ENCODE peak calls at places on chromosomes 11 and 22, in five cellular contexts. N is left cardiac atrium, K is epithelial cell of esophagus, T is neural crest cell, P is sciatic nerve. D is an unnamed sample.

GRCh38 chr22:42596376-42596775 is 18.3 kb downstream of the POLDIP3 start:
- DNase-seq in P (no peak), N (no peak), T (no peak), K (no peak), D (no peak)

GRCh38 chr22:25709758-25710157 is 32.2 kb upstream of the MYO18B start:
- DNase-seq in P (no peak), T (no peak), N (no peak), K (peak), D (no peak)

GRCh38 chr11:95863486-95864140 is 60.3 kb downstream of the MTMR2 start:
- DNase-seq in P (no peak), K (no peak), T (no peak), N (no peak), D (no peak)

GRCh38 chr11:62081378-62082291 is 42.2 kb upstream of the INCENP start:
- DNase-seq in K (peak), N (peak), P (peak), T (peak), D (peak)

GRCh38 chr22:21020802-21021429 is 6.0 kb downstream of the P2RX6 start:
- DNase-seq in K (peak), T (no peak), N (no peak), P (no peak), D (no peak)

GRCh38 chr11:118913411-118914125 is 12.2 kb downstream of the BCL9L start:
- DNase-seq in N (no peak), T (no peak), K (peak), P (peak), D (no peak)

GRCh38 chr11:61307354-61307753 is 12.2 kb upstream of the VWCE start:
- DNase-seq in P (no peak), K (no peak), T (no peak), N (no peak), D (no peak)

GRCh38 chr11:1201395-1202153 is 21.3 kb upstream of the MUC5B start:
- DNase-seq in N (no peak), P (no peak), T (no peak), K (no peak), D (no peak)

GRCh38 chr11:44300881-44301855 is 8.8 kb downstream of the ALX4 start:
- DNase-seq in K (no peak), P (no peak), T (no peak), N (no peak), D (no peak)

GRCh38 chr11:71197096-71197495 is 55.3 kb downstream of the SHANK2 start:
- DNase-seq in N (no peak), T (no peak), K (peak), P (no peak), D (no peak)

GRCh38 chr11:26578998-26579635 is 7.1 kb upstream of the MUC15 start:
- DNase-seq in N (no peak), P (no peak), T (no peak), K (peak), D (no peak)

GRCh38 chr11:84899740-84900139 is 727.4 kb downstream of the DLG2 start:
- DNase-seq in P (no peak), T (no peak), K (no peak), N (no peak), D (no peak)

GRCh38 chr22:46150615-46151423 is 493 bp downstream of the PPARA start:
- DNase-seq in N (peak), P (peak), T (peak), K (no peak), D (peak)

GRCh38 chr22:20979243-20979809 is 2.8 kb upstream of the LZTR1 start:
- DNase-seq in K (peak), T (peak), P (peak), N (peak), D (peak)

GRCh38 chr11:35158371-35159081 is 19.6 kb downstream of the CD44 start:
- DNase-seq in P (no peak), N (peak), T (no peak), K (peak), D (peak)

GRCh38 chr11:75509201-75509600 is 16.5 kb downstream of the GDPD5 start:
- DNase-seq in N (no peak), K (no peak), P (no peak), T (no peak), D (no peak)

GRCh38 chr11:2174361-2174760 is 2.7 kb upstream of the TH start:
- DNase-seq in P (no peak), K (no peak), N (no peak), T (no peak), D (no peak)

GRCh38 chr22:44364750-44365118 is 52.0 kb upstream of the SHISAL1 start:
- DNase-seq in T (no peak), N (peak), P (no peak), K (no peak), D (no peak)

GRCh38 chr22:48880749-48881148 is 946.9 kb downstream of the BRD1 start:
- DNase-seq in P (peak), K (no peak), T (no peak), N (no peak), D (no peak)

GRCh38 chr22:23894710-23895598 is 771 bp downstream of the MIF start:
- DNase-seq in K (peak), P (peak), T (peak), N (peak), D (peak)

GRCh38 chr11:126343051-126343450 is 12.4 kb upstream of the ST3GAL4 start:
- DNase-seq in K (no peak), N (no peak), T (no peak), P (no peak), D (no peak)

GRCh38 chr11:33553486-33553885 is 147.1 kb downstream of the C11orf91 start:
- DNase-seq in T (no peak), K (peak), P (no peak), N (no peak), D (no peak)

GRCh38 chr22:18077087-18077638 is 627 bp upstream of the PEX26 start:
- DNase-seq in N (no peak), P (no peak), T (no peak), K (no peak), D (no peak)

GRCh38 chr11:134628426-134628825 is 216.4 kb upstream of the B3GAT1 start:
- DNase-seq in P (no peak), T (no peak), N (no peak), K (no peak), D (no peak)

GRCh38 chr11:112106070-112106469 is 19.4 kb downstream of the SDHD start:
- DNase-seq in K (peak), N (no peak), T (no peak), P (no peak), D (no peak)